ENCODE peak calls at places on chromosomes 3 and 15, in four cellular contexts. M is H1, F is K562, G is A549. N is an unnamed sample.

GRCh38 chr3:129688310-129688895 is 81.9 kb upstream of the PLXND1 start:
- DNase-seq in G (no peak), F (no peak), M (peak; percentile 75), N (peak; percentile 78)

GRCh38 chr3:123449986-123450474 is 1.1 kb upstream of the ADCY5 start:
- DNase-seq in F (no peak), M (peak; percentile 79), G (peak; percentile 31), N (no peak)

GRCh38 chr3:44939581-44940036 is 36.4 kb downstream of the ZDHHC3 start:
- DNase-seq in M (no peak), F (no peak), G (no peak), N (no peak)

GRCh38 chr15:74531144-74531811 is 9.7 kb upstream of the ARID3B start:
- DNase-seq in G (no peak), F (no peak), M (peak; percentile 55), N (peak; percentile 71)

GRCh38 chr15:75640483-75641175 is 605 bp upstream of the IMP3 start:
- DNase-seq in M (no peak), G (peak; percentile 78), F (peak; percentile 52), N (peak; percentile 61)

GRCh38 chr15:99100245-99101173 is 4.4 kb upstream of the SYNM start:
- DNase-seq in F (peak; percentile 69), G (peak; percentile 90), M (peak; percentile 93), N (peak; percentile 62)

GRCh38 chr15:39083213-39083612 is 497.7 kb upstream of the THBS1 start:
- DNase-seq in M (no peak), G (no peak), F (no peak), N (no peak)

GRCh38 chr15:33226559-33227181 is 32.2 kb upstream of the FMN1 start:
- DNase-seq in G (peak; percentile 86), M (no peak), F (peak; percentile 24), N (no peak)

GRCh38 chr15:52698514-52698913 is 19.3 kb upstream of the ATOSA start:
- DNase-seq in M (no peak), G (no peak), F (no peak), N (no peak)

GRCh38 chr15:48177383-48177874 is 666 bp downstream of the MYEF2 start:
- DNase-seq in M (no peak), G (peak; percentile 8), F (no peak), N (no peak)

GRCh38 chr3:9279959-9280358 is 30.5 kb upstream of the SRGAP3 start:
- DNase-seq in F (no peak), M (no peak), G (no peak), N (no peak)

GRCh38 chr3:103629391-103629790 is 1194.6 kb downstream of the ZPLD1 start:
- DNase-seq in M (no peak), F (no peak), G (no peak), N (no peak)

GRCh38 chr3:174083706-174084105 is 686.2 kb downstream of the NLGN1 start:
- DNase-seq in F (no peak), M (no peak), G (no peak), N (no peak)

GRCh38 chr3:14403636-14404395 is 1.4 kb downstream of the SLC6A6 start:
- DNase-seq in F (peak; percentile 59), M (no peak), G (no peak), N (peak; percentile 27)

GRCh38 chr3:45776291-45776576 is 20.1 kb downstream of the SLC6A20 start:
- DNase-seq in G (no peak), F (no peak), M (no peak), N (no peak)

DNA sequence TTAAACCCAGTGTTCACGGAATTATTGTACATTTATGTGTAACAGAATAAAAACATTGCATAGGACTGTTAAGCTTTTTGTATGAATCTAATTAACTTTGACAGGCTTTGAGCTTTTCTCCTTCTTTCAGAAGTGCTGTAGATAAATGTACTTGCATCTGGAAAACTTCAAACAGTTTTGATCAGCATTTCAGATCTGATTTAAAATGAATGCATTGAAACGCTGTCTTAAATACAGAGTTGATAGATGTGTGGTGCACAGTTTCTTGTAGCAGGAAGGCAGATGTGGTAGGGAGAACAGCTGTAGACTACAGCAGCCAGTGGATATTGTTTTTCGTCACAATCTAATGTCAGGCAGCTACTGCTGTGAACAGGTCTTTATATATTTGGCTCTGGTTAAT is 193.8 kb upstream of the GOLIM4 start:
- DNase-seq in G (no peak), F (no peak), M (no peak), N (no peak)
- TF ChIP-seq PHF8 in G (no peak), F (no peak), M (no peak), N (no peak)

DNA sequence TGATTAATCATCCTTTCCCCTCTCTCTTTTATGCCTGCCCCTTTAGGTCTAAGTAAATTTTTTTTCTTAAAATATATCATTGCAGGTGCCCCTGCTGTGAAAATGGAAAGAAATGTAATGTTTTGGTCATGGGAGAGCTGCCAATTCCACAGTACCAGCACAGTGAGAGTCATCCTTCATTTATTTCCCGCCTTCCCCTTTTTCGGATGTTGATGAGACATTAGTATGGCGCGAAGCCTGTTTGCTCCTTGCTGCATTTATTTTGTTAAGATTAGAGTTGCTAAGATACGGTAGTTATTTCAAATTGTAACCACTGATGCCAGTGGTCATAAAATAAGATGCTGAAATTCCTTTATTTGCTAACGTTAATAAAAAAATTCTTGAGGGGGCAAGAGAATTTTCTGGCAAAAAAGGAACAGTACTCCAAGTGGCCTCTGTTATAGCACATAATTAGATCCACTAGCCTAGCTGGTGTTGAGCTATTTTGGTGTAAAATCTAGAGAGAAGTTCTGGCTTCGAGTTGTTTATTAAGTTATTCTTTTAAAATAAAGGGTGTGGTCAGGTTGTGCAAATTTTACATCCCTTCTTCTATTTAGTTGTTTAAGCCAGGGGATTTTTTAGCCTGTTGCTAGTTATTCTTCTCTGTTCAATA is 62.8 kb downstream of the MDFIC2 start:
- DNase-seq in G (peak; percentile 13), M (no peak), F (no peak), N (no peak)
- TF ChIP-seq PHF8 in G (no peak), M (no peak), F (no peak), N (no peak)

DNA sequence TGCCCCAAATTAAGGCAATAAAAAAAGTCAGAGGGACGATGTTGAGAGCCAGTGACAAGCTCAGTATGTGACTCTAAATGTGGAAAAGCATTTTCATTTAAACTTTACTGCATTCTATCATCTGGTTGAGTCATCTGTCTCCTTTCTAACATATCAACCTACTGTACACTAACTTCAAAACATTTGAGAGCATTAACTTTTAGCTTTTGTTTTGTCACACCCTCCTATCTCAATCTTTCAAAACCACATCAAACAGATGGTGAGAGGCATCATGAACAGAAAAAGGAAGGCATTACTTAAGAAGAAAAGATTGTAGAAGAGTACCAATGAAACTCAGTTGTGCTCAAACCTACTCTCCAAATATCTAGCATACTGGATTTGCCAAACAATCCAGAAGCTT is 4.8 kb downstream of the LRRC58 start:
- DNase-seq in G (no peak), F (peak; percentile 5), M (no peak), N (peak; percentile 52)
- TF ChIP-seq PHF8 in G (no peak), F (no peak), M (no peak), N (no peak)

DNA sequence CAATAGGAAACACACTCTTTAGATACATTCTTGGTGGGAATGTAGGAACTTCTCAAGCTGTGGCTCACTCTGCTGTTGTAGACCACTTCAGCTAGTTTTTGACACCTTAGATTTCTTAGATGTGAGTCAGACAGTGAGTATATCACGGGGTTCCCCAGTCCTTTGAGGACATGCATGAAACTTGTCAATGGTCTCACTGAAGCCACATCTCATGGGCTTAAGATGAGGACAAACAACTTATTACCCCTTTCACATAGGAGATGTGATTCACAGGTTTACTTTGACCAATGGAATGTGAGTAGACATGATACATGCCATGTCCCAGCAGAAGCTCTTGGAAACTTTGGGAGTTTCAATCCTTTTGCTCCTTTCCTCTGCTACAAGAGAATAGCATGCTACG is 325.5 kb downstream of the CHST2 start:
- DNase-seq in F (no peak), M (no peak), G (no peak), N (no peak)
- TF ChIP-seq PHF8 in F (no peak), M (no peak), G (no peak), N (no peak)

GRCh38 chr15:68062214-68062613 is 8.1 kb downstream of the PIAS1 start:
- DNase-seq in F (no peak), M (no peak), G (no peak), N (no peak)

GRCh38 chr15:68061578-68061977 is 7.5 kb downstream of the PIAS1 start:
- DNase-seq in G (no peak), F (no peak), M (no peak), N (no peak)

GRCh38 chr15:68057758-68058157 is 3.6 kb downstream of the PIAS1 start:
- DNase-seq in G (no peak), F (no peak), M (no peak), N (peak; percentile 28)

GRCh38 chr15:68057089-68057488 is 3.0 kb downstream of the PIAS1 start:
- DNase-seq in G (no peak), F (no peak), M (no peak), N (no peak)

DNA sequence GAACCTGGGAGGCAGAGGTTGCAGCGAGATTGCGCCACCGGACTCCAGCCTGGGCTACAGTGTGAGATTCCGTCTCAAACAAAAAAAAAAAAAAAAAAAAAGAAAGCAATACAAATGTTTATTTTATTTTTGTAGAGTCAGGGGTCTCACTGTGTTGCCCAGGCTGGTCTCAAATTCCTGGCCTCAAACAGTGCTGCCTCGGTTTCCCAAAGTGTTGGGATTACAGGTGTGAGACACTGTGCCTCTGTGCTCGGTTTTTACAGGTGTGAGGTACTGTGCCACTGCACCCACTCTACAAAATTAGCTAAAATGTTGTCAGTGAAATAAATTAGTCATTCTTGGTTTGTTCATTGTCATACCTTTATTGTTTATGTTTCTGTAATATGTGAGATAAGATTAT is 5.5 kb downstream of the PIAS1 start:
- DNase-seq in M (no peak), G (no peak), F (no peak), N (no peak)
- TF ChIP-seq PHF8 in M (no peak), G (no peak), F (no peak), N (no peak)

GRCh38 chr3:153762411-153763235 is 358.6 kb upstream of the ARHGEF26 start:
- DNase-seq in M (no peak), G (no peak), F (no peak), N (no peak)

GRCh38 chr3:153768559-153769469 is 352.4 kb upstream of the ARHGEF26 start:
- DNase-seq in M (peak; percentile 59), F (peak; percentile 43), G (peak; percentile 31), N (peak; percentile 30)

GRCh38 chr3:153767601-153768558 is 353.3 kb upstream of the ARHGEF26 start:
- DNase-seq in M (no peak), F (no peak), G (no peak), N (no peak)
- TF ChIP-seq PHF8 in M (no peak), F (no peak), G (no peak), N (no peak)

DNA sequence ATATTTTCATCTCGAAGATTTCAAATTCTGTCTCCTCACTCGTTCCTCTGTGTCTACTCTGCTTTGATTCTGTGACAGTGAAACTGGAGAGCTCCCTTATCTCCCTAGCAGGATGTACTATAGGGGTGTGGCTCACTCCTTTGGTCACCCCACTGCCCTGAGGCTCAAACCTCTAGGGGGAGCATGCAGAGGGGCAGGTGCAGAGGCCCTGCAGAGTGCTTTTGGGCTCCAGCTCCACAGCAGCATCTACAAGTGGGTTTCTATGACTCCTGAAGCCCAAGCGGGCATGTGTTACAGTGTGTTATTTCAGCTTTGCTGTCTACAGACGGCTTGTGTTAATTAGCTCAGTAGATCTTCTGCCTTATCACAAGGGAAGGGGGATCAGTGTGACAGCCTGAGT is 454.3 kb upstream of the BCHE start:
- DNase-seq in M (peak; percentile 54), F (no peak), G (no peak), N (no peak)
- TF ChIP-seq PHF8 in M (no peak), F (no peak), G (no peak), N (no peak)